ENCODE peak calls at places on chromosomes 3 and 15, in nine cellular contexts. One of them, this sample, is unnamed.

GRCh38 chr3:48897401-48898376 is 993 bp downstream of the SLC25A20 start:
- DNase-seq in naive thymus-derived CD4-positive, alpha-beta T cell: no peak
- DNase-seq in HCT116: no peak
- DNase-seq in A549: no peak
- DNase-seq in left ventricle myocardium inferior: no peak
- DNase-seq in mammary epithelial cell: no peak
- DNase-seq in astrocyte: no peak
- DNase-seq in neuronal stem cell: no peak
- DNase-seq in ovary: no peak
- DNase-seq in this sample: peak; percentile 48

GRCh38 chr3:190617185-190617584 is 103.3 kb downstream of the IL1RAP start:
- DNase-seq in left ventricle myocardium inferior: no peak
- DNase-seq in ovary: no peak
- DNase-seq in naive thymus-derived CD4-positive, alpha-beta T cell: no peak
- DNase-seq in neuronal stem cell: peak; percentile 20
- DNase-seq in A549: peak; percentile 31
- DNase-seq in mammary epithelial cell: no peak
- DNase-seq in HCT116: no peak
- DNase-seq in astrocyte: no peak
- DNase-seq in this sample: no peak

GRCh38 chr3:114567774-114568173 is 273.9 kb downstream of the TIGIT start:
- DNase-seq in left ventricle myocardium inferior: no peak
- DNase-seq in naive thymus-derived CD4-positive, alpha-beta T cell: no peak
- DNase-seq in A549: no peak
- DNase-seq in ovary: no peak
- DNase-seq in astrocyte: no peak
- DNase-seq in HCT116: no peak
- DNase-seq in neuronal stem cell: no peak
- DNase-seq in mammary epithelial cell: no peak
- DNase-seq in this sample: no peak

GRCh38 chr3:141875893-141876380 is 506 bp upstream of the ATP1B3 start:
- DNase-seq in astrocyte: peak; percentile 36
- DNase-seq in left ventricle myocardium inferior: peak; percentile 61
- DNase-seq in HCT116: peak; percentile 40
- DNase-seq in ovary: peak; percentile 75
- DNase-seq in naive thymus-derived CD4-positive, alpha-beta T cell: no peak
- DNase-seq in A549: peak; percentile 81
- DNase-seq in neuronal stem cell: peak; percentile 75
- DNase-seq in mammary epithelial cell: no peak
- DNase-seq in this sample: peak; percentile 81

GRCh38 chr3:172129868-172130751 is 90.7 kb downstream of the FNDC3B start:
- DNase-seq in neuronal stem cell: no peak
- DNase-seq in mammary epithelial cell: peak; percentile 98
- DNase-seq in ovary: peak; percentile 95
- DNase-seq in A549: peak; percentile 97
- DNase-seq in HCT116: peak; percentile 91
- DNase-seq in astrocyte: peak; percentile 99
- DNase-seq in naive thymus-derived CD4-positive, alpha-beta T cell: no peak
- DNase-seq in left ventricle myocardium inferior: peak; percentile 91
- DNase-seq in this sample: peak; percentile 83

GRCh38 chr3:111768076-111768475 is 91.0 kb upstream of the PHLDB2 start:
- DNase-seq in A549: no peak
- DNase-seq in naive thymus-derived CD4-positive, alpha-beta T cell: no peak
- DNase-seq in HCT116: no peak
- DNase-seq in left ventricle myocardium inferior: no peak
- DNase-seq in mammary epithelial cell: no peak
- DNase-seq in astrocyte: no peak
- DNase-seq in ovary: no peak
- DNase-seq in neuronal stem cell: no peak
- DNase-seq in this sample: no peak

GRCh38 chr3:139657936-139658335 is 19.8 kb downstream of the NMNAT3 start:
- DNase-seq in HCT116: no peak
- DNase-seq in mammary epithelial cell: no peak
- DNase-seq in ovary: no peak
- DNase-seq in naive thymus-derived CD4-positive, alpha-beta T cell: no peak
- DNase-seq in left ventricle myocardium inferior: no peak
- DNase-seq in A549: no peak
- DNase-seq in neuronal stem cell: no peak
- DNase-seq in astrocyte: no peak
- DNase-seq in this sample: no peak

GRCh38 chr3:37730825-37731224 is 130.9 kb upstream of the CTDSPL start:
- DNase-seq in ovary: no peak
- DNase-seq in left ventricle myocardium inferior: no peak
- DNase-seq in mammary epithelial cell: no peak
- DNase-seq in naive thymus-derived CD4-positive, alpha-beta T cell: no peak
- DNase-seq in HCT116: no peak
- DNase-seq in A549: no peak
- DNase-seq in neuronal stem cell: no peak
- DNase-seq in astrocyte: no peak
- DNase-seq in this sample: no peak

GRCh38 chr15:90232941-90233700 is 620 bp downstream of the CIB1 start:
- DNase-seq in astrocyte: peak; percentile 27
- DNase-seq in naive thymus-derived CD4-positive, alpha-beta T cell: peak; percentile 26
- DNase-seq in left ventricle myocardium inferior: peak; percentile 61
- DNase-seq in HCT116: no peak
- DNase-seq in ovary: no peak
- DNase-seq in A549: peak; percentile 85
- DNase-seq in neuronal stem cell: peak; percentile 49
- DNase-seq in mammary epithelial cell: peak; percentile 60
- DNase-seq in this sample: peak; percentile 88

GRCh38 chr15:70280781-70281180 is 183.1 kb upstream of the TLE3 start:
- DNase-seq in naive thymus-derived CD4-positive, alpha-beta T cell: no peak
- DNase-seq in HCT116: no peak
- DNase-seq in neuronal stem cell: no peak
- DNase-seq in mammary epithelial cell: no peak
- DNase-seq in astrocyte: no peak
- DNase-seq in left ventricle myocardium inferior: no peak
- DNase-seq in ovary: peak; percentile 11
- DNase-seq in A549: no peak
- DNase-seq in this sample: no peak

GRCh38 chr15:31435256-31435781 is 108.7 kb downstream of the KLF13 start:
- DNase-seq in mammary epithelial cell: peak; percentile 28
- DNase-seq in A549: peak; percentile 83
- DNase-seq in neuronal stem cell: peak; percentile 30
- DNase-seq in astrocyte: peak; percentile 49
- DNase-seq in ovary: peak; percentile 88
- DNase-seq in HCT116: peak; percentile 59
- DNase-seq in left ventricle myocardium inferior: peak; percentile 83
- DNase-seq in naive thymus-derived CD4-positive, alpha-beta T cell: peak; percentile 89
- DNase-seq in this sample: peak; percentile 83

GRCh38 chr15:31433574-31433973 is 106.9 kb downstream of the KLF13 start:
- DNase-seq in mammary epithelial cell: no peak
- DNase-seq in left ventricle myocardium inferior: no peak
- DNase-seq in neuronal stem cell: no peak
- DNase-seq in A549: no peak
- DNase-seq in HCT116: no peak
- DNase-seq in astrocyte: no peak
- DNase-seq in ovary: no peak
- DNase-seq in naive thymus-derived CD4-positive, alpha-beta T cell: no peak
- DNase-seq in this sample: no peak

GRCh38 chr15:31435891-31436628 is 109.4 kb downstream of the KLF13 start:
- DNase-seq in A549: no peak
- DNase-seq in HCT116: peak; percentile 15
- DNase-seq in mammary epithelial cell: no peak
- DNase-seq in ovary: peak; percentile 57
- DNase-seq in neuronal stem cell: no peak
- DNase-seq in astrocyte: no peak
- DNase-seq in left ventricle myocardium inferior: no peak
- DNase-seq in naive thymus-derived CD4-positive, alpha-beta T cell: no peak
- DNase-seq in this sample: no peak

GRCh38 chr15:31433101-31433500 is 106.5 kb downstream of the KLF13 start:
- DNase-seq in HCT116: no peak
- DNase-seq in ovary: no peak
- DNase-seq in astrocyte: no peak
- DNase-seq in neuronal stem cell: no peak
- DNase-seq in left ventricle myocardium inferior: no peak
- DNase-seq in A549: no peak
- DNase-seq in mammary epithelial cell: no peak
- DNase-seq in naive thymus-derived CD4-positive, alpha-beta T cell: no peak
- DNase-seq in this sample: no peak

GRCh38 chr15:31434418-31435255 is 108.0 kb downstream of the KLF13 start:
- DNase-seq in astrocyte: peak; percentile 88
- DNase-seq in ovary: peak; percentile 39
- DNase-seq in neuronal stem cell: no peak
- DNase-seq in A549: no peak
- DNase-seq in HCT116: no peak
- DNase-seq in left ventricle myocardium inferior: peak; percentile 54
- DNase-seq in naive thymus-derived CD4-positive, alpha-beta T cell: peak; percentile 81
- DNase-seq in mammary epithelial cell: peak; percentile 53
- DNase-seq in this sample: no peak
- H3K4me1 ChIP-seq in astrocyte: peaks cover 21% of the 10 kb centered on the region
- H3K4me1 ChIP-seq in ovary: peaks cover 2% of the 10 kb centered on the region
- H3K4me1 ChIP-seq in neuronal stem cell: peaks cover 2% of the 10 kb centered on the region
- H3K4me1 ChIP-seq in A549: peaks cover 12% of the 10 kb centered on the region
- H3K4me1 ChIP-seq in HCT116: peaks cover 5% of the 10 kb centered on the region
- H3K4me1 ChIP-seq in left ventricle myocardium inferior: peaks cover 25% of the 10 kb centered on the region
- H3K4me1 ChIP-seq in naive thymus-derived CD4-positive, alpha-beta T cell: peaks cover 54% of the 10 kb centered on the region
- H3K4me1 ChIP-seq in mammary epithelial cell: peaks cover 16% of the 10 kb centered on the region
- H3K4me1 ChIP-seq in this sample: no peaks in the 10 kb centered on the region

GRCh38 chr15:94027571-94027970 is 203.8 kb upstream of the MCTP2 start:
- DNase-seq in astrocyte: peak; percentile 33
- DNase-seq in HCT116: no peak
- DNase-seq in neuronal stem cell: no peak
- DNase-seq in left ventricle myocardium inferior: no peak
- DNase-seq in mammary epithelial cell: no peak
- DNase-seq in naive thymus-derived CD4-positive, alpha-beta T cell: no peak
- DNase-seq in A549: no peak
- DNase-seq in ovary: no peak
- DNase-seq in this sample: no peak
- H3K4me1 ChIP-seq in astrocyte: peaks cover 7% of the 10 kb centered on the region
- H3K4me1 ChIP-seq in HCT116: no peaks in the 10 kb centered on the region
- H3K4me1 ChIP-seq in neuronal stem cell: peaks cover 3% of the 10 kb centered on the region
- H3K4me1 ChIP-seq in left ventricle myocardium inferior: no peaks in the 10 kb centered on the region
- H3K4me1 ChIP-seq in mammary epithelial cell: no peaks in the 10 kb centered on the region
- H3K4me1 ChIP-seq in naive thymus-derived CD4-positive, alpha-beta T cell: no peaks in the 10 kb centered on the region
- H3K4me1 ChIP-seq in A549: no peaks in the 10 kb centered on the region
- H3K4me1 ChIP-seq in ovary: no peaks in the 10 kb centered on the region
- H3K4me1 ChIP-seq in this sample: peaks cover 39% of the 10 kb centered on the region

GRCh38 chr15:72855791-72856190 is 72.2 kb upstream of the ADPGK start:
- DNase-seq in mammary epithelial cell: no peak
- DNase-seq in left ventricle myocardium inferior: no peak
- DNase-seq in neuronal stem cell: no peak
- DNase-seq in ovary: no peak
- DNase-seq in A549: no peak
- DNase-seq in naive thymus-derived CD4-positive, alpha-beta T cell: no peak
- DNase-seq in HCT116: no peak
- DNase-seq in astrocyte: no peak
- DNase-seq in this sample: no peak
- H3K4me1 ChIP-seq in mammary epithelial cell: no peaks in the 10 kb centered on the region
- H3K4me1 ChIP-seq in left ventricle myocardium inferior: no peaks in the 10 kb centered on the region
- H3K4me1 ChIP-seq in neuronal stem cell: peaks cover 2% of the 10 kb centered on the region
- H3K4me1 ChIP-seq in ovary: no peaks in the 10 kb centered on the region
- H3K4me1 ChIP-seq in A549: no peaks in the 10 kb centered on the region
- H3K4me1 ChIP-seq in naive thymus-derived CD4-positive, alpha-beta T cell: no peaks in the 10 kb centered on the region
- H3K4me1 ChIP-seq in HCT116: no peaks in the 10 kb centered on the region
- H3K4me1 ChIP-seq in astrocyte: no peaks in the 10 kb centered on the region
- H3K4me1 ChIP-seq in this sample: no peaks in the 10 kb centered on the region

GRCh38 chr15:67098768-67099282 is 33.4 kb downstream of the SMAD3 start:
- DNase-seq in ovary: no peak
- DNase-seq in naive thymus-derived CD4-positive, alpha-beta T cell: no peak
- DNase-seq in mammary epithelial cell: no peak
- DNase-seq in A549: no peak
- DNase-seq in astrocyte: no peak
- DNase-seq in neuronal stem cell: no peak
- DNase-seq in HCT116: no peak
- DNase-seq in left ventricle myocardium inferior: no peak
- DNase-seq in this sample: no peak
- H3K4me1 ChIP-seq in ovary: peaks cover 8% of the 10 kb centered on the region
- H3K4me1 ChIP-seq in naive thymus-derived CD4-positive, alpha-beta T cell: peaks cover 86% of the 10 kb centered on the region
- H3K4me1 ChIP-seq in mammary epithelial cell: peaks cover 44% of the 10 kb centered on the region
- H3K4me1 ChIP-seq in A549: peaks cover 99% of the 10 kb centered on the region
- H3K4me1 ChIP-seq in astrocyte: peaks cover 51% of the 10 kb centered on the region
- H3K4me1 ChIP-seq in neuronal stem cell: peaks cover 13% of the 10 kb centered on the region
- H3K4me1 ChIP-seq in HCT116: peaks cover 57% of the 10 kb centered on the region
- H3K4me1 ChIP-seq in left ventricle myocardium inferior: peaks cover 67% of the 10 kb centered on the region
- H3K4me1 ChIP-seq in this sample: peaks cover 6% of the 10 kb centered on the region

GRCh38 chr15:67103869-67104268 is 38.5 kb downstream of the SMAD3 start:
- DNase-seq in HCT116: no peak
- DNase-seq in neuronal stem cell: no peak
- DNase-seq in mammary epithelial cell: no peak
- DNase-seq in A549: no peak
- DNase-seq in naive thymus-derived CD4-positive, alpha-beta T cell: peak; percentile 42
- DNase-seq in left ventricle myocardium inferior: no peak
- DNase-seq in ovary: no peak
- DNase-seq in astrocyte: no peak
- DNase-seq in this sample: no peak
- H3K4me1 ChIP-seq in HCT116: peaks cover 75% of the 10 kb centered on the region
- H3K4me1 ChIP-seq in neuronal stem cell: peaks cover 26% of the 10 kb centered on the region
- H3K4me1 ChIP-seq in mammary epithelial cell: peaks cover 63% of the 10 kb centered on the region
- H3K4me1 ChIP-seq in A549: peaks cover 97% of the 10 kb centered on the region
- H3K4me1 ChIP-seq in naive thymus-derived CD4-positive, alpha-beta T cell: peaks cover 94% of the 10 kb centered on the region
- H3K4me1 ChIP-seq in left ventricle myocardium inferior: peaks cover 98% of the 10 kb centered on the region
- H3K4me1 ChIP-seq in ovary: peaks cover 37% of the 10 kb centered on the region
- H3K4me1 ChIP-seq in astrocyte: peaks cover 67% of the 10 kb centered on the region
- H3K4me1 ChIP-seq in this sample: peaks cover 39% of the 10 kb centered on the region

DNA sequence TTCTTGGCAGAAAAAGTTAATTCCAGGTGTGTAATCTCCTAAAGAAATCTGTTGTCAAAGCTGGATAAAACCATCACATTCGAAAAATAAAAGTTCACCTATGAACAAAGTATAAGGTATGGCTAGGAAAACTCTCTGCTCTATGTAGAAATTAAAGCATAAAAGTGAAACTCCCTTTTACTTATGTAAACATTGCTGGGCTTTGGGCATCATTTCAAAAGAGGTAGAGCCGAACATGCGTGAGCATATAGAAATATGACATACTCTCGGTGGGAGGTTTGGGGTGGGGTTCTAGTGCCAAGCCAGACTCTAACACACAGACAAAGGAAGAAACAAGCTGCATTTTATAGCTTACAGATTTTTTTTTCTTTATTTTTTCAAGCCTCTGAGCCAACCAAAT is 306.8 kb upstream of the ATP11B start:
- DNase-seq in naive thymus-derived CD4-positive, alpha-beta T cell: no peak
- DNase-seq in mammary epithelial cell: no peak
- DNase-seq in HCT116: no peak
- DNase-seq in ovary: no peak
- DNase-seq in A549: no peak
- DNase-seq in neuronal stem cell: no peak
- DNase-seq in left ventricle myocardium inferior: no peak
- DNase-seq in astrocyte: no peak
- DNase-seq in this sample: no peak
- H3K4me1 ChIP-seq in naive thymus-derived CD4-positive, alpha-beta T cell: no peaks in the 10 kb centered on the region
- H3K4me1 ChIP-seq in mammary epithelial cell: no peaks in the 10 kb centered on the region
- H3K4me1 ChIP-seq in HCT116: no peaks in the 10 kb centered on the region
- H3K4me1 ChIP-seq in ovary: no peaks in the 10 kb centered on the region
- H3K4me1 ChIP-seq in A549: no peaks in the 10 kb centered on the region
- H3K4me1 ChIP-seq in neuronal stem cell: peaks cover 7% of the 10 kb centered on the region
- H3K4me1 ChIP-seq in left ventricle myocardium inferior: no peaks in the 10 kb centered on the region
- H3K4me1 ChIP-seq in astrocyte: no peaks in the 10 kb centered on the region
- H3K4me1 ChIP-seq in this sample: no peaks in the 10 kb centered on the region

GRCh38 chr15:62475595-62475994 is 310.5 kb upstream of the C2CD4B start:
- DNase-seq in ovary: no peak
- DNase-seq in neuronal stem cell: no peak
- DNase-seq in A549: no peak
- DNase-seq in HCT116: no peak
- DNase-seq in left ventricle myocardium inferior: no peak
- DNase-seq in mammary epithelial cell: no peak
- DNase-seq in astrocyte: no peak
- DNase-seq in naive thymus-derived CD4-positive, alpha-beta T cell: no peak
- DNase-seq in this sample: no peak
- H3K4me1 ChIP-seq in ovary: peaks cover 8% of the 10 kb centered on the region
- H3K4me1 ChIP-seq in neuronal stem cell: peaks cover 4% of the 10 kb centered on the region
- H3K4me1 ChIP-seq in A549: no peaks in the 10 kb centered on the region
- H3K4me1 ChIP-seq in HCT116: peaks cover 10% of the 10 kb centered on the region
- H3K4me1 ChIP-seq in left ventricle myocardium inferior: peaks cover 66% of the 10 kb centered on the region
- H3K4me1 ChIP-seq in mammary epithelial cell: peaks cover 2% of the 10 kb centered on the region
- H3K4me1 ChIP-seq in astrocyte: peaks cover 10% of the 10 kb centered on the region
- H3K4me1 ChIP-seq in naive thymus-derived CD4-positive, alpha-beta T cell: no peaks in the 10 kb centered on the region
- H3K4me1 ChIP-seq in this sample: peaks cover 20% of the 10 kb centered on the region

GRCh38 chr3:123404391-123404790 is 44.5 kb downstream of the ADCY5 start:
- DNase-seq in left ventricle myocardium inferior: no peak
- DNase-seq in naive thymus-derived CD4-positive, alpha-beta T cell: no peak
- DNase-seq in astrocyte: no peak
- DNase-seq in neuronal stem cell: no peak
- DNase-seq in A549: no peak
- DNase-seq in ovary: no peak
- DNase-seq in mammary epithelial cell: no peak
- DNase-seq in HCT116: no peak
- DNase-seq in this sample: no peak
- H3K4me1 ChIP-seq in left ventricle myocardium inferior: peaks cover 96% of the 10 kb centered on the region
- H3K4me1 ChIP-seq in naive thymus-derived CD4-positive, alpha-beta T cell: no peaks in the 10 kb centered on the region
- H3K4me1 ChIP-seq in astrocyte: no peaks in the 10 kb centered on the region
- H3K4me1 ChIP-seq in neuronal stem cell: no peaks in the 10 kb centered on the region
- H3K4me1 ChIP-seq in A549: peaks cover 4% of the 10 kb centered on the region
- H3K4me1 ChIP-seq in ovary: peaks cover 29% of the 10 kb centered on the region
- H3K4me1 ChIP-seq in mammary epithelial cell: no peaks in the 10 kb centered on the region
- H3K4me1 ChIP-seq in HCT116: no peaks in the 10 kb centered on the region
- H3K4me1 ChIP-seq in this sample: peaks cover 10% of the 10 kb centered on the region